ENCODE peak calls at places on chromosomes 11 and 22, in six cellular contexts. W is fibroblast of mammary gland, Q is colonic mucosa, T is mammary epithelial cell, C is suprapubic skin, J is AG04450. I is an unnamed sample.
A peak's percentile ranks its signal among the peaks of the same experiment; 100 is the strongest.

GRCh38 chr11:95571861-95572260 is 217.7 kb downstream of the FAM76B start:
- DNase-seq in W (no peak), Q (no peak), T (no peak), C (no peak), J (no peak), I (no peak)

GRCh38 chr11:45146072-45147016 is at the start of gene PRDM11:
- DNase-seq in W (peak; percentile 68), Q (peak; percentile 46), T (peak; percentile 70), C (peak; percentile 72), J (peak; percentile 34), I (no peak)

GRCh38 chr11:102882389-102883024 is 7.7 kb upstream of the MMP12 start:
- DNase-seq in W (peak; percentile 93), Q (no peak), T (peak; percentile 82), C (no peak), J (no peak), I (peak; percentile 26)

GRCh38 chr11:34161812-34162506 is 56.5 kb downstream of the NAT10 start:
- DNase-seq in W (peak; percentile 12), Q (no peak), T (peak; percentile 47), C (no peak), J (no peak), I (no peak)

GRCh38 chr11:72924568-72925190 is 110.5 kb downstream of the ATG16L2 start:
- DNase-seq in W (peak; percentile 62), Q (no peak), T (peak; percentile 21), C (no peak), J (no peak), I (no peak)

GRCh38 chr11:73236879-73237278 is 18.8 kb downstream of the P2RY2 start:
- DNase-seq in W (peak; percentile 44), Q (peak; percentile 63), T (peak; percentile 48), C (no peak), J (no peak), I (no peak)

GRCh38 chr11:43802509-43802908 is 78.1 kb upstream of the ALKBH3 start:
- DNase-seq in W (no peak), Q (no peak), T (no peak), C (no peak), J (no peak), I (no peak)

GRCh38 chr22:16960884-16961249 is 47.2 kb downstream of the GAB4 start:
- DNase-seq in W (no peak), Q (no peak), T (no peak), C (no peak), J (no peak), I (no peak)

GRCh38 chr11:57639321-57640067 is 10.2 kb downstream of the YPEL4 start:
- DNase-seq in W (peak; percentile 18), Q (no peak), T (no peak), C (no peak), J (no peak), I (no peak)

GRCh38 chr22:47446331-47446730 is 683.9 kb downstream of the TBC1D22A start:
- DNase-seq in W (no peak), Q (peak; percentile 1), T (no peak), C (no peak), J (no peak), I (no peak)

GRCh38 chr11:28581286-28582242 is 473.4 kb downstream of the METTL15 start:
- DNase-seq in W (peak; percentile 85), Q (no peak), T (no peak), C (no peak), J (peak; percentile 23), I (no peak)

GRCh38 chr22:29157759-29158535 is 47.7 kb upstream of the EMID1 start:
- DNase-seq in W (no peak), Q (no peak), T (no peak), C (peak; percentile 28), J (no peak), I (no peak)

GRCh38 chr11:104637652-104638170 is 260.5 kb downstream of the CASP12 start:
- DNase-seq in W (no peak), Q (no peak), T (no peak), C (no peak), J (no peak), I (no peak)

GRCh38 chr11:130671801-130672700 is 223.6 kb downstream of the ADAMTS15 start:
- DNase-seq in W (peak; percentile 89), Q (peak; percentile 33), T (peak; percentile 61), C (no peak), J (peak; percentile 84), I (peak; percentile 83)

GRCh38 chr11:103940542-103940941 is 95.9 kb upstream of the DDI1 start:
- DNase-seq in W (no peak), Q (no peak), T (peak; percentile 58), C (no peak), J (no peak), I (no peak)

GRCh38 chr11:57637626-57638004 is 12.1 kb downstream of the YPEL4 start:
- DNase-seq in W (no peak), Q (no peak), T (no peak), C (no peak), J (no peak), I (no peak)

GRCh38 chr11:20980736-20981135 is 311.4 kb downstream of the NELL1 start:
- DNase-seq in W (no peak), Q (no peak), T (no peak), C (no peak), J (no peak), I (peak; percentile 31)

GRCh38 chr11:44592125-44592643 is 26.7 kb downstream of the CD82 start:
- DNase-seq in W (peak; percentile 77), Q (no peak), T (peak; percentile 21), C (peak; percentile 81), J (no peak), I (no peak)

GRCh38 chr11:66116576-66117361 is 46.7 kb downstream of the PACS1 start:
- DNase-seq in W (no peak), Q (no peak), T (no peak), C (no peak), J (no peak), I (no peak)

GRCh38 chr22:46088541-46089311 is 61.6 kb upstream of the PPARA start:
- DNase-seq in W (peak; percentile 80), Q (no peak), T (peak; percentile 82), C (peak; percentile 75), J (no peak), I (no peak)

GRCh38 chr11:85531498-85531897 is 95.6 kb downstream of the DLG2 start:
- DNase-seq in W (no peak), Q (no peak), T (no peak), C (no peak), J (no peak), I (no peak)

DNA sequence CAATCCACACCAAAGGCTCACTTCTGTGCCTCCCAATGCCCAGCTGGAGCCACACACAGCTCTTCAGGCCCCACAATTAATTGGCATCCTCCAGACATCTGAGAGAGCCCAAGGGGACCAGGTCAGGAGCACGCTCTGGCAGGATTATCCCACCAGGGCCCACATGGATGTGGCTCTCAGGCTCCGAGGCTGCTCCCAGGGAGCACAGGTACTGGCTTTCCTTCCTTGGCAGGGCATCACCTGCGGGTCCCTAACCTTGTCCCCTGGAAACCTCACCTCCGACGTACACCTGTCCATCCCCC is 54.3 kb downstream of the CD6 start:
- DNase-seq in W (no peak), Q (no peak), T (no peak), C (no peak), J (no peak), I (no peak)
- H3K4me3 ChIP-seq in W (no peak overlapping the region), Q (no peak overlapping the region), T (no peak overlapping the region), C (no peak overlapping the region), J (no peak overlapping the region), I (no peak overlapping the region)

GRCh38 chr22:50530857-50531545 is 1.2 kb upstream of the TYMP start:
- DNase-seq in W (peak; percentile 86), Q (peak; percentile 90), T (peak; percentile 56), C (peak; percentile 94), J (no peak), I (no peak)
- TF ChIP-seq CTCF in W (no peak), Q (no peak), T (no peak), C (no peak), J (no peak), I (no peak)

DNA sequence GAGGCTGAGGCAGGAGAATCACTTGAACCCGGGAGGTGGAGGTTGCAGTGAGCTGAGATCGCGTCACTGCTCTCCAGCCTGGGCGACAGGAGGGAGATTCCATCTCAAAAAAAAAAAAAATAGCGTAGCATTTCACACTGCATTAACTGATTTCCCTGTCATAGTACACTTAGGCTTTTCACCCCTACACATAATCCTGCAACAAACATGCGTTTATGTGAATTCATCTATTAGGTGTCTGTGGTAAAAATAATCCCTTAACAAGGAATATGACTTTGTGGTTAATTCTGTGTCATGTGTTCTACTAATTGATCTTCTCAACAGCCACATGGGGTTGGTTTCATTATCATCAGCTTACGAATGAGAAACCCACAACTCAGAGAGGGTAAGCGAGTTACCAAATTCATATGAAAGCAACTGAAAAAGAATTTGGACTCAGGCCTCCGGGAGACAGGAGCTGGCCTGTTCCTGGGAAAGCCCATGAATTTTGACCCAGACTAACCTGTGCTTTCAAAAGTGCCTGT is 36.7 kb downstream of the KCNJ1 start:
- DNase-seq in W (no peak), Q (no peak), T (no peak), C (no peak), J (no peak), I (no peak)
- H3K4me3 ChIP-seq in W (no peak overlapping the region), Q (no peak overlapping the region), T (no peak overlapping the region), C (no peak overlapping the region), J (no peak overlapping the region), I (no peak overlapping the region)

GRCh38 chr22:41597635-41597953 is 8.0 kb upstream of the PMM1 start:
- DNase-seq in W (no peak), Q (no peak), T (no peak), C (no peak), J (no peak), I (no peak)
- TF ChIP-seq CTCF in W (no peak), Q (no peak), T (no peak), C (no peak), J (no peak), I (no peak)

GRCh38 chr11:123301696-123302400 is 106.8 kb upstream of the CLMP start:
- DNase-seq in W (peak; percentile 14), Q (peak; percentile 46), T (peak; percentile 26), C (peak; percentile 64), J (no peak), I (no peak)
- H3K4me3 ChIP-seq in W (no peak overlapping the region), Q (peak overlapping the region; percentile 37), T (peak overlapping the region; percentile 11), C (peak overlapping the region; percentile 47), J (peak overlapping the region; percentile 50), I (peak overlapping the region; percentile 42)

GRCh38 chr11:124971810-124972209 is 17.8 kb downstream of the CCDC15 start:
- DNase-seq in W (no peak), Q (no peak), T (no peak), C (no peak), J (no peak), I (no peak)

GRCh38 chr11:124970925-124971324 is 16.9 kb downstream of the CCDC15 start:
- DNase-seq in W (peak; percentile 48), Q (no peak), T (peak; percentile 46), C (no peak), J (no peak), I (no peak)
- TF ChIP-seq CTCF in W (no peak), Q (no peak), T (peak; percentile 10), C (no peak), J (no peak), I (peak; percentile 39)

I was measured in epithelial cell of proximal tubule.